ENCODE peak calls at places on chromosome 14, in five cellular contexts. Q, G, X, D and O are unnamed samples.

GRCh38 chr14:49550284-49551184 is 35.6 kb downstream of the RPS29 start:
- DNase-seq in G (no peak), X (no peak), Q (no peak), D (no peak), O (peak)

GRCh38 chr14:52949711-52950409 is 990 bp downstream of the FERMT2 start:
- DNase-seq in D (no peak), X (no peak), Q (no peak), G (peak), O (no peak)

GRCh38 chr14:61218765-61219164 is 62.4 kb downstream of the TMEM30B start:
- DNase-seq in Q (peak), X (no peak), G (no peak), D (no peak), O (no peak)

GRCh38 chr14:77376380-77376770 is 519 bp downstream of the TMED8 start:
- DNase-seq in Q (peak), G (peak), D (peak), X (no peak), O (no peak)

GRCh38 chr14:32330356-32331226 is 1.5 kb downstream of the AKAP6 start:
- DNase-seq in Q (no peak), X (no peak), G (no peak), D (no peak), O (no peak)

GRCh38 chr14:61677469-61677868 is 17.8 kb upstream of the HIF1A start:
- DNase-seq in Q (no peak), D (no peak), X (no peak), G (no peak), O (no peak)

GRCh38 chr14:74962493-74962892 is 7.1 kb upstream of the PGF start:
- DNase-seq in X (no peak), D (no peak), G (no peak), Q (no peak), O (no peak)

GRCh38 chr14:71311061-71311460 is 403.8 kb downstream of the PCNX1 start:
- DNase-seq in D (no peak), X (no peak), G (no peak), Q (no peak), O (no peak)

GRCh38 chr14:59349154-59349772 is 115.9 kb downstream of the GPR135 start:
- DNase-seq in D (no peak), G (no peak), X (no peak), Q (no peak), O (no peak)

GRCh38 chr14:31966896-31967668 is 110.0 kb upstream of the ARHGAP5 start:
- DNase-seq in G (peak), X (no peak), Q (no peak), D (no peak), O (no peak)

GRCh38 chr14:67221248-67221981 is 19.8 kb upstream of the PALS1 start:
- DNase-seq in G (no peak), D (no peak), X (peak), Q (no peak), O (no peak)

GRCh38 chr14:74333909-74334308 is 14.4 kb upstream of the VRTN start:
- DNase-seq in X (peak), G (no peak), D (no peak), Q (no peak), O (peak)

GRCh38 chr14:93008381-93008780 is 85.4 kb downstream of the CHGA start:
- DNase-seq in G (no peak), Q (peak), X (peak), D (no peak), O (no peak)

GRCh38 chr14:36522347-36522971 is 2.4 kb upstream of the NKX2-1 start:
- DNase-seq in D (no peak), Q (no peak), G (no peak), X (no peak), O (no peak)

GRCh38 chr14:52067873-52068740 is 752 bp downstream of the NID2 start:
- DNase-seq in Q (peak), X (no peak), D (no peak), G (peak), O (no peak)

GRCh38 chr14:54220697-54221431 is 175.9 kb upstream of the CDKN3 start:
- DNase-seq in G (no peak), D (no peak), Q (no peak), X (no peak), O (no peak)

GRCh38 chr14:54221971-54222370 is 174.8 kb upstream of the CDKN3 start:
- DNase-seq in G (no peak), D (no peak), Q (peak), X (no peak), O (no peak)

GRCh38 chr14:54220122-54220691 is 176.6 kb upstream of the CDKN3 start:
- DNase-seq in D (no peak), X (no peak), Q (peak), G (no peak), O (no peak)

GRCh38 chr14:54221432-54221803 is 175.4 kb upstream of the CDKN3 start:
- DNase-seq in Q (no peak), X (no peak), G (no peak), D (no peak), O (no peak)

DNA sequence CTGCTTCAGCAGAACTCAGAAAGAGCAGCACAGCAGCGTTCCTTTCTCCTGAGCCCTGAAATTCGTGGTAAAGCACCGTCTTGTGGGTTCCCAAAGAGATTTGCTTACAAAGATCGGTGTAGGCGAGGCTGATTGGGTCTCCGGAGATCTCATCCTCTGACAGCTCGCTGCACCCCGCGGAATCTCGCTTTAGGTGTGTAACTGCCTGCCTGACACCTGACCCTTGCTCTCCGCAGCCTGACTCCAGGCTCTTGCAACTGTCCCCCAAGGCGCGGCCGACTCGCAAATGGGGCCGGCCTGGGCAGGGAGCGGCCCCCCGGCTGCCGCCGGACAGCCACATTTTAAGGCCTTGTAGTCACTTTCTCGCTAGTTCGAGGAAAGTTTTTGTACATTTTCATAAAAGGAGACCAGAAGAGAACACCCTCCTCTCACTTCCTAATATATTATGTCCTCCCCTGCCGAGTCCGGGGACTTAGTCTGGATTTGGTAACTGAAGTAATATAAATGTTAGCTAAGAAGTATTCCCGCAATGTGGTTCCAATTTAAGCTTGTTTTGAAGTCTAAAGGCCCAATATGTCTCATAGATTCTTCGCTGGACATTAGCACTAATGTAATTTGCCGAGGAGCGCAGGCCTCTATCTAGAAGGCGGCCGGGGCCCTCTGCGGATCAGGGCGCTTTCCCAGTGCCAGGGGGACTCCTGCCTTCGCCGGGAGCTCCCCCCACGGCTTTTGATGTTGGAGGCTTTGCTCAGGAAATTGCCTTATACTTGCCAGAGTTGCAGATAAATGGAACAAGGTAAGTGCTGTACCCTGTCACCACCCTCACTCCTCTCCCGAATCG is 177.3 kb upstream of the CDKN3 start:
- DNase-seq in Q (no peak), D (no peak), G (no peak), X (no peak), O (no peak)
- H3K4me3 ChIP-seq in Q (peak), D (no peak), G (peak), X (no peak), O (no peak)

GRCh38 chr14:72443991-72444431 is 449.9 kb downstream of the DPF3 start:
- DNase-seq in Q (no peak), G (no peak), X (no peak), D (peak), O (peak)
- H3K4me3 ChIP-seq in Q (no peak), G (no peak), X (no peak), D (no peak), O (no peak)

DNA sequence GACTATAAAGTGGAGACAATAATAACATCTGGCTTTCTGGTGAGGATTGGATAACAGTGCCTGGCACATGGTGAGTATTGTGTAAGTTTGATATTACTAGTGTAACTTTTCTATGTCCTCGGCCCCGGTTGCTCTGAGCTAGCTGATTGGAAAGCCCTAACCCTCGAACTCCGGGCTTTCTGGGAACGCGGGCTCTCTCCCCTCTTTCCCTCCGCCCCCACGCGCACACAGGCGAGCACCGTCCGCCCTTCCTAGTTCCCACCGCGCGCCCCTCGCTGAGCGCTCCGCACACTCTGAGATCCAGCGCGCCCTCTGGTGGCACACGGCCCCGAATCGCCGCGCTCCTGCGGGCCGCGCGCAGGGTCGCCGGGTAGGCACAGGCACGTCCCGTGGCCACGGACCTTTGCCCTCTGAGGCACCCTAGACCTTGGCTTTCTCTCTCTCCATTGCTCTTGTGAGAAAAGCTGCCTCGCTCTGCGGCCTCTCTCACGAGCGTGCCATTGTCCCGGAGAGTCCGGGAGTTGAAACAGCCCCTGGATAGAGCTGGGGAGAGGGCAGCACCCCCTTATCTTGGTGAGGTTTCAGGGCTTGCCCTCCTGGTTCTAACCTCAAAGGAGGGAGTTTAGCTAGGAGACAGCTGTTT is 23.2 kb upstream of the ESRRB start:
- DNase-seq in Q (peak), G (peak), D (peak), X (peak), O (peak)
- H3K4me3 ChIP-seq in Q (peak), G (no peak), D (no peak), X (no peak), O (no peak)

GRCh38 chr14:84797326-84797725 is 732.6 kb upstream of the FLRT2 start:
- DNase-seq in D (no peak), Q (no peak), X (no peak), G (no peak), O (no peak)
- H3K4me3 ChIP-seq in D (no peak), Q (no peak), X (no peak), G (no peak), O (no peak)

GRCh38 chr14:104690861-104691455 is 1.5 kb downstream of the INF2 start:
- DNase-seq in Q (no peak), X (no peak), G (no peak), D (no peak), O (no peak)
- H3K4me3 ChIP-seq in Q (peak), X (peak), G (peak), D (peak), O (peak)

GRCh38 chr14:35512765-35513164 is 21.2 kb upstream of the INSM2 start:
- DNase-seq in G (no peak), Q (no peak), X (no peak), D (no peak), O (no peak)
- H3K4me3 ChIP-seq in G (no peak), Q (no peak), X (no peak), D (no peak), O (no peak)

GRCh38 chr14:88005978-88006851 is 1.3 kb downstream of the GPR65 start:
- DNase-seq in D (peak), G (no peak), X (no peak), Q (no peak), O (peak)

GRCh38 chr14:88002421-88002820 is 2.5 kb upstream of the GPR65 start:
- DNase-seq in Q (no peak), G (no peak), X (no peak), D (peak), O (peak)

GRCh38 chr14:88004637-88005036 is 298 bp upstream of the GPR65 start:
- DNase-seq in G (no peak), Q (no peak), X (no peak), D (no peak), O (no peak)

GRCh38 chr14:88007608-88008007 is 2.7 kb downstream of the GPR65 start:
- DNase-seq in D (no peak), G (no peak), X (no peak), Q (no peak), O (no peak)

GRCh38 chr14:88005050-88005481 is at the start of gene GPR65:
- DNase-seq in G (no peak), Q (no peak), X (no peak), D (peak), O (peak)
- H3K4me3 ChIP-seq in G (no peak), Q (peak), X (no peak), D (peak), O (peak)

DNA sequence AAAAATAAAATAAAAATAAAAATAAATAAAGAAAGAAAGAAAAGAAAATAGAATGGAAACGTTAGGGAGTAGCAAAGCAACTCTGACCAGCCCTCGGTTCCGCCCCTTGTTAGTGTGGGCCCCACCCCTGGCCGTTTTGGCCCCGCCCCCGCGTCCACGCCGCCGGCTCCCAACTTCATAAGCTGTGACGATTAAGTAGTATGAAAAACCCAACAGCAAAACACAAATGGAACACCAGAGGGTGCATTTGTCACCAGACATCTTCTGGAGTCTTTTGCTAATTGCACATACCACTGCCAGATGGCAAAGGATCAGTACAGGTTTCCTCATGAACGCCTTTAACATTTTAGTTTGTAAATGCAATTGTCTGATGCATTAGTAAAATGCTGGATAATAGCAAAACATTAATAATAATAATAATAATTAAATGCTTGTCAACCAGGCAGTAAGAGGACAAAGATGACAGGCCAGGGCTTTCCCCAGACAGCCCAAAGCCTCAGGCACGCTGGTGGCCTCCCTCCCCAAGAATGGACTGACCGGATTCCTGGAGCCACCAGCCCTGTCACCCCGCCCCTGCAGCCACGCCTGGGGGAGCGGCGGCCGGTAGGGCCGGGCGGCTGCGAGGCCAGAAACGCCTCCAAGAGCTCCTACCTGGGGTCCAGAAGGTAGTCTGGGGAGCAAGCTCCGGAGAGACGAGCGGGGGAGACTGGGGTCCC is 23.6 kb downstream of the HSP90AA1 start:
- DNase-seq in G (peak), D (peak), Q (peak), X (peak), O (peak)
- H3K4me3 ChIP-seq in G (no peak), D (no peak), Q (no peak), X (peak), O (no peak)